ENCODE peak calls at places on chromosomes 16 and 17, in ten cellular contexts. K is lower leg skin, V is transverse colon, F is foreskin fibroblast, G is dorsolateral prefrontal cortex, W is OCI-LY7, E is PC-9, X is uterus, O is GM23248, U is HFF-Myc. S is an unnamed sample.

GRCh38 chr17:50551433-50551815 is 4.5 kb downstream of the SPATA20 start:
- DNase-seq in W (no peak), F (no peak), G (no peak), O (no peak), V (no peak), E (no peak), K (no peak), X (no peak), U (no peak), S (no peak)

GRCh38 chr16:4089251-4089810 is 26.9 kb downstream of the ADCY9 start:
- DNase-seq in V (peak), O (no peak), K (peak), W (no peak), G (no peak), F (no peak), U (no peak), E (no peak), X (no peak), S (no peak)

GRCh38 chr16:50202926-50203624 is 50.0 kb downstream of the TENT4B start:
- DNase-seq in F (peak), K (no peak), V (no peak), O (peak), U (peak), G (no peak), E (peak), W (no peak), X (peak), S (no peak)

GRCh38 chr17:36697907-36698526 is 96.6 kb downstream of the MRM1 start:
- DNase-seq in G (no peak), F (peak), K (no peak), W (no peak), X (no peak), E (no peak), O (no peak), V (no peak), U (no peak), S (no peak)

GRCh38 chr16:2244301-2244700 is 7.1 kb downstream of the ECI1 start:
- DNase-seq in W (no peak), O (no peak), F (no peak), K (no peak), G (no peak), X (no peak), U (no peak), V (no peak), E (no peak), S (no peak)

GRCh38 chr17:46977348-46977747 is 1.7 kb downstream of the RPRML start:
- DNase-seq in W (peak), E (peak), O (peak), G (no peak), K (no peak), V (peak), U (peak), X (no peak), F (peak), S (peak)

GRCh38 chr16:20901441-20902112 is 1.0 kb downstream of the LYRM1 start:
- DNase-seq in W (peak), V (peak), U (no peak), O (peak), X (peak), F (peak), K (peak), E (peak), G (peak), S (no peak)

GRCh38 chr17:57051886-57052342 is 33.1 kb upstream of the AKAP1 start:
- DNase-seq in E (no peak), X (no peak), O (no peak), V (no peak), K (no peak), F (no peak), G (no peak), W (no peak), U (no peak), S (no peak)

GRCh38 chr17:36899250-36900129 is 37.8 kb upstream of the LHX1 start:
- DNase-seq in O (peak), X (no peak), E (no peak), G (no peak), F (no peak), V (no peak), U (no peak), K (no peak), W (no peak), S (no peak)

GRCh38 chr16:75099738-75100615 is 16.6 kb downstream of the LDHD start:
- DNase-seq in G (no peak), U (no peak), X (no peak), O (no peak), F (no peak), K (no peak), E (no peak), W (peak), V (no peak), S (peak)

GRCh38 chr17:77086433-77087010 is 54.2 kb upstream of the SEC14L1 start:
- DNase-seq in V (peak), K (peak), E (peak), U (no peak), G (peak), O (peak), F (peak), W (peak), X (peak), S (no peak)
- H3K4me3 ChIP-seq in V (no peak), K (no peak), E (no peak), U (no peak), G (no peak), O (peak), F (no peak), W (peak), X (no peak), S (peak)

DNA sequence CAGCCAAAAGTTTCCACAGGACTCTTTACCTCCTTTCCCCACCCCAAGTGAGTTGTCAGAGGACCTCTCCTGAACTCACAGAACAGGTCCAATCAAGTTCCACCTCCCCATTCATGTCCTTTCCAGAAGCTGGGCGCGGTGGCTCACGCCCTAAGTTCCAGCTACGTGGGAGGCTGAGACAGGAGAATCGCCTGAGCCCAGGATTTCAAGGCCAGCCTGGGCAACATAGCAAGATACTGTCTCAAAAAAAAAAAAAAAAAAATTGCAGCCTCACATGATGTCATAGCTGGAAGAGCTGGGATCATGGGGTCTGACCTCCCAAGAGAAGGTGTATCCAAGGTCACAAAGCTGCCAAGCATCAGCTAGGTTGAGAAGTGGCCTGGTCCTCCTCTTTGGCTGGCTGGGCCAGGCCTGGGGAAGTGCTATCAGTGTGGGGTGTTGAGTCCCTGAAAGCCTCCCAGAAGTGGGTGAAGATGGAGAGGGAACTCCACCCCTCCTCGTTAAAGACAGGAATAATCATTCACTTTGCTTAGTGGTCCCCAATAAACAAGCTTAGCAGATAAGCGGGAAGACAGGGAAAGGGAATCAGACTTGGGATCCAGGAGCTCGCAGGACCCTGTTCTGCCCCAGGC is 5.5 kb upstream of the MNT start:
- DNase-seq in W (no peak), K (peak), F (no peak), V (peak), E (peak), U (no peak), G (no peak), X (no peak), O (peak), S (no peak)
- H3K4me3 ChIP-seq in W (no peak), K (no peak), F (no peak), V (no peak), E (peak), U (no peak), G (no peak), X (no peak), O (peak), S (no peak)

DNA sequence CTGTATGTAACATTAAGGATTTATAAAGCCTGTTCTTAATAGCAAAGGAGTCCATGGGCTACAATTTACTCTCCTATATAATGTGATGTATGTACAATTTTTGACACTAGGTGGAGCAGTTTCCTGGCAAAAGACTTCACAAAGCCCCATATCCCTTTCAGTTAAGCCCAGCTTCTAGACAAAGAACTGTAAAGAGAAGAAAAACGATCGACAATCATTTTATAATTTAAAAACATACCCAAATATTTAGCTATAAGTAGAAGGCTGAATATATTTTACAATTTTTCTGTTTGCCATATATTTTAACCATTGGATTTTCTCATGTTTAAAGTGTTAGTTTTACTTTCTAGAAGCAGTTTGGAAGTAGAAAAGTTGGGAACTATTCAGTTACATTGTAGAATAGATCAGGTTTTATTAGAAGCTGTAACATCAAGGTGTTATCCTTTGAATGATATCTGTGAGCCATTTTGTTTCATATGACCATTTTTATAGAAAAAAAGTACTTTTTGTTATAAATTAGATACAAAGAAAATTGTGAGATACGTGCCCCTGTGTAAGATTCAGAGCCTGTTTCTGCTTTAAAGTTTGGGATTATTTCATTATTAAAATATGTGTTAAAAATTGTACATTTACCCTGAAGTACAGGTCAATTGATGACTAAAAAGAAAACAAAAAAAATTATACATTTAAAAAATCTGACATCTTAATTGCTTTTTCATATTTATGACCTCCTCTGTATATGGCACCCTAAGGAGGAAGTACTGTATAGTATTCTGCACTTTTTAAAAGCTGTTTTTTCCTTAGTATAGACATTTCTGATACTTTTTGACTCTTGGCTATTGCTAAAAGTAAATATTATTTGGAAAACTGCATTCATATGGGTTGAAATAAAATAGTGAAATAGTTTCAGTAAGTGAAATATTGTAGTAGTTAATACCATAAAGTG is 46.3 kb downstream of the VMP1 start:
- DNase-seq in V (no peak), F (peak), E (no peak), U (peak), O (peak), W (peak), K (no peak), G (no peak), X (peak), S (peak)
- H3K4me3 ChIP-seq in V (no peak), F (peak), E (peak), U (no peak), O (peak), W (no peak), K (no peak), G (no peak), X (no peak), S (no peak)

GRCh38 chr17:72117748-72118587 is 2.9 kb upstream of the SOX9 start:
- DNase-seq in V (peak), E (peak), U (no peak), F (peak), X (no peak), G (no peak), O (peak), K (peak), W (no peak), S (no peak)

GRCh38 chr17:72118588-72119279 is 2.1 kb upstream of the SOX9 start:
- DNase-seq in K (peak), O (peak), E (peak), W (peak), V (peak), U (peak), G (peak), F (peak), X (no peak), S (peak)

GRCh38 chr17:72115789-72116520 is 4.9 kb upstream of the SOX9 start:
- DNase-seq in E (no peak), F (no peak), W (no peak), V (no peak), K (peak), G (no peak), U (no peak), O (no peak), X (no peak), S (no peak)

GRCh38 chr17:72117470-72117747 is 3.4 kb upstream of the SOX9 start:
- DNase-seq in F (no peak), G (no peak), X (no peak), E (no peak), V (no peak), K (peak), O (no peak), W (no peak), U (no peak), S (no peak)

DNA sequence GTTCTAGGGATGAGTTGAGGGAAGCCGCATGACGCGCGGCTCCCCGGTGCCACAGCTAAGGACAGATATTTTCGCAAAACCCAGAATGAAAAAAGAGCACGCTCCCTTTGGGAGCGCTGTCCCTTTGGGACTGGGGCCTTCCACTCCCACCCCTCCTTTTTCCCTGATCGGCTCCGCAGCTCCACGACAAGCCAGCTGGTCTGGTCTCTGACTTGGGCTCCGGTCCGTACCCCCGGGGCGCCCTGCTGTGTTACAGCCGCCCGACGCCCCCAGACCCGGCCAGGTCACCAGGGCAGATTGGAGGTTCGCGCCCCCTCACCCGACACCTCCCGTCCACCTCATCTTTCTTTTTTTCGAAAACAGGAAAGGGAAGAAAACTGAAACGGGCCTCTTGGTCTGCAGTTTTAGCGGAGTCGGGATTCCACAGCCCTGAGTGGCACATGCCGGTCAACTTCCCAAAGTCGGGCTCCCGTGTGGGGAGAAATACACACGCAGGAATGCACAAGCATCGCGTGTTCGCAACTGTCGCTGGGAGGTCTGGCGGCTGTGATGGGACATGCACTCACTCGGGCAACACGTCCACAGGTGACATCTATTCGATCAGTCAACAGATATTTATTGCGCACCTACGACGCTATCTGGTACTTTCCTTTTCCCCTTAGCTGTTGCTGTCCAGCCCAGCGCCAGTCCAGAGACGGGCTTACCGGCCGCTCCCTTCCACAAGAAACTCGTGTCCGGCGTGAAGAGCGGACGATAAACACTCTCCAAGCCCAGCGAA is 3.9 kb upstream of the SOX9 start:
- DNase-seq in U (no peak), O (no peak), W (no peak), G (no peak), V (peak), K (peak), E (no peak), F (peak), X (no peak), S (no peak)
- H3K4me3 ChIP-seq in U (no peak), O (peak), W (no peak), G (peak), V (peak), K (no peak), E (no peak), F (peak), X (no peak), S (no peak)

GRCh38 chr17:40361925-40362695 is 2.4 kb downstream of the GJD3 start:
- DNase-seq in K (no peak), E (no peak), U (no peak), X (no peak), F (no peak), W (peak), V (no peak), O (no peak), G (no peak), S (no peak)
- H3K4me3 ChIP-seq in K (no peak), E (peak), U (peak), X (no peak), F (peak), W (peak), V (peak), O (peak), G (no peak), S (peak)

GRCh38 chr16:31427441-31428276 is 501 bp downstream of the COX6A2 start:
- DNase-seq in E (no peak), G (peak), U (no peak), K (peak), W (no peak), X (peak), V (peak), F (peak), O (peak), S (no peak)
- H3K4me3 ChIP-seq in E (no peak), G (peak), U (no peak), K (no peak), W (no peak), X (peak), V (peak), F (peak), O (peak), S (no peak)

DNA sequence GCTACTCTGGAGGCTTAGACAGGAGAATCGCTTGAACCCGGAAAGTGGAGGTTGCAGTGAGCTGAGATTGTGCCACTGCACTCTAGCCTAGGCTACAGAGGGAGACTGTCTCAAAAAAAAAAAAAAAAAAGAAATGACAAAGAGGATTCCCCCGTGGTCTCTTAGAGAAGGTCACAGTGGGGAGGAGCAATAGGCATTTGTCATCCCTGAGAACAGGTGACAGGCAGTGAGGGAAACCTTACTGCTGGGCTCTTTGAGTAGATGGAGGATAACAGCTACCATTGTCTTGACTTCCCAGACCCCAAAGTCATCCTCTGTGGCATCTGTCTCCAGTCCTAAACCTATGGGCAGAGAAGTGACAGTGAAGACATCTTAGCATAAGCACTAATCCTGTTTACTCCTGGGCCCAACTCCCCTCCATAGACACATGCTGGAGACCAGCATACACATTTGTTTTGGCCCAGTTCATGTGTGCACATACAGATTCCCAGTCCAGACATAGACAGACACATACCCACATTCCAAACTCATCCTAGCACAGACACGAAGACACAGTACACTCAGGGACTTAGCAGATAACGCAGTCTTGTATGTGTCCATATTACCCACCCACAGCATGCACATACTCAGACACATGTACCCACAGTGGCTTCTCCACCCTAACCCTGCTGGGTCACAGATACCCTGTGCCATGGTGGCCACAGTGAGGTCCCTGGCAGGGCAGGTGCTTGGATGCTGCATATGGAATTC is 2.7 kb downstream of the ESRP2 start:
- DNase-seq in E (no peak), X (no peak), K (no peak), V (no peak), U (no peak), F (no peak), W (no peak), G (no peak), O (no peak), S (no peak)
- H3K4me3 ChIP-seq in E (peak), X (no peak), K (no peak), V (peak), U (no peak), F (no peak), W (no peak), G (no peak), O (no peak), S (no peak)